ENCODE peak calls at places on chromosome 10, in eight cellular contexts. R, I, O, Z, Q, V, A and K are unnamed samples. For H3K36me3, the result is how much of the 10 kb centered on the place peaks cover.

GRCh38 chr10:29595146-29595545 is 39.6 kb downstream of the SVIL start:
- DNase-seq in R (no peak), I (no peak), O (no peak), Z (no peak), Q (no peak), V (no peak), A (no peak), K (no peak)

GRCh38 chr10:70584941-70585544 is 17.5 kb downstream of the PRF1 start:
- DNase-seq in R (no peak), I (no peak), O (no peak), Z (peak), Q (no peak), V (no peak), A (no peak), K (peak)

GRCh38 chr10:124640538-124641231 is 103.5 kb downstream of the FAM53B start:
- DNase-seq in R (peak), I (no peak), O (no peak), Z (no peak), Q (no peak), V (no peak), A (no peak), K (no peak)

GRCh38 chr10:63042256-63042655 is 90.9 kb upstream of the NRBF2 start:
- DNase-seq in R (no peak), I (no peak), O (no peak), Z (no peak), Q (no peak), V (no peak), A (no peak), K (no peak)

GRCh38 chr10:70729763-70730357 is 55.3 kb downstream of the TBATA start:
- DNase-seq in R (peak), I (no peak), O (no peak), Z (no peak), Q (no peak), V (no peak), A (no peak), K (no peak)

GRCh38 chr10:62373995-62374861 is at the start of gene ZNF365:
- DNase-seq in R (no peak), I (no peak), O (peak), Z (peak), Q (peak), V (peak), A (no peak), K (peak)

GRCh38 chr10:131141645-131142445 is 169.7 kb downstream of the TCERG1L start:
- DNase-seq in R (no peak), I (no peak), O (peak), Z (no peak), Q (no peak), V (no peak), A (no peak), K (no peak)

GRCh38 chr10:49700997-49701396 is 21.5 kb downstream of the C10orf53 start:
- DNase-seq in R (no peak), I (no peak), O (no peak), Z (no peak), Q (no peak), V (peak), A (no peak), K (no peak)

DNA sequence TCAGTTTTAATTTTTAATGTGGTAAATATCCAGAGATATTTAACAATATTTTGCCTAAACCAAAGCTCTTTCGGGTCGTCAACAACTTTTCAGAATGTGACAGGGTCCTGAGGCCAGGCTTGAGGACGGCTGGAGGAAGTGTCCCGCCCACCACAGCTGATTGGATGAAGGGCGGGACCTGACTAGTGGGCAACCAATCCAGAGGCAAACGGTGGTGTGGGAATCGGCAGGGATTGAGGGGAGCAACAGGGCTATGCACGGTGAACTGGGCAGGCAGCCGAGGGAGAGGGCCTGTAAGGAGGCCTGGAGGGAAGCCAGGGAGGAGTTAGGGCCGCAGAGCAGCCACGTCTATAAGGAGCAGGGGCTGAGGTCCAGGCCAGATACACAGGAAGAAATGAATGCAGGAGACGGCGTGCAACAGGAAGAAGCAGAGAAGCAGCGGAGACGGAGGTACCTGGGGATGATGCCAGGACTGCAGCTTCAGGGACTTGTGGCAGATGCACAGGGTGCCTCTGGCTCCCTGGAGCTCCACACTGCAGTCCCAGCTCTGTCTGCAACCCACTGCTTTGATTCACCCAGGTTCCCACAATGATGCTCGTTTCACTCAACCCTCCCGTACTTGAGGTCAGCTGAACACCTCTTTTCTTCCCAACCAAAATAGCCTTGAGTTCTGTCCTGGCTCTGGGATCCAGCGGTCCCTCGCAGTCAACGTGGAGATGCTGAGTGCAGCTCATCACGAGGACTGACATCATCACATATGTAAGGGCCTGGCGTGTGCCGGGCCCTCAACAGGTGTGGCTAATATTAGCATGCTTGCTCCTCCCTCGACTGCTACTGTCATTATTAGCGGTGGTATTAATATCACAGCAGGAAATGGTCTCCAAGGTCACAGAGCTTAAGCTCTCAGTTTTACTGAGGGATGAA is 45.9 kb upstream of the ZMIZ1 start:
- DNase-seq in R (peak), I (no peak), O (no peak), Z (no peak), Q (peak), V (peak), A (peak), K (peak)
- H3K36me3 ChIP-seq in R (under half), I (under half), O (under half), Z (under half), Q (under half), V (under half), A (under half), K (under half)

DNA sequence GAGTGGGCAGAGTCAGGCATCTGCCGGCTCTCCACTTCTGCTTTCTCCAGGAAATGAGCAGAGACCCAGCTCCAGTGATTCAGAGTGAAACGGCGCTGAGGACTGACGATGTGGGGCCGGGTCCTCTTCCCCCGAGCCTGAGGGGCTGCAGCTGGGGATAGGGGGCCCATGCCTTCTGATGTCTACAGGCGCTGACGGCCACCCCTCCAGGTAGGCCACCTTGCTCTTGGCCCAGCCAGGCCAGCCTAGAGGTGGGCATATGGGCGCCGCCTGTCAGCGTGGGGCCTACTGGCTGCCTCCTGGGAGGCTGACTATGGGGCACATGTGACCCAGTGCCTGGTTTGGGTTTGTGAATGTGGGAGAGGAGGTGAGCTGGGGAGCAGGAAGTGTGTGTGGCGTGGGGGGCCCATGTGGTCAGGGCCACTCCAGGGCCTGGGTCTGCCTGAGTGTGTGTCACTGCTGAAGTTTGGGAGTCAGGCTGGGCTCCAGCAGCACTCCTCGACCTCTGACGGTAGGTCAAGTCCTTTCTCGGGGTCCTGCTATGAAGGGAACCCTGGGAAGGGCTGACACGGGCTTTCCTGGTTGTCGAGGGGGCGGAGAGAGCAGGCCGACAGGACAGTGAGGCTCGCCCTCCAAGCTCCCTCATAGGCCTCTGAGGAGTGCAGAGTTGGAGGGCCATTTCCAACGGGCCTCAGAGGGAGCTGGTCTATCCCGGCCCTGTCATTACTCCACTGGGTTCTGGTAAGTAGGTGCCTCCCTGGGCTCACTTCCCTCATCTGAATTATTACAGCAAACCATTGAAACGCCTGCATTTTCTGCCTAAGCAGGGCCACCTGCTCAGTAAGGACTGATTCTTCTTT is at the start of gene WDFY4:
- DNase-seq in R (no peak), I (no peak), O (no peak), Z (no peak), Q (no peak), V (no peak), A (no peak), K (no peak)
- H3K27ac ChIP-seq in R (no peak), I (no peak), O (no peak), Z (no peak), Q (peak), V (no peak), A (no peak), K (no peak)

GRCh38 chr10:101120520-101120883 is 10.6 kb upstream of the TLX1 start:
- DNase-seq in R (no peak), I (no peak), O (no peak), Z (no peak), Q (no peak), V (no peak), A (no peak), K (no peak)
- H3K36me3 ChIP-seq in R (under half), I (under half), O (under half), Z (under half), Q (under half), V (under half), A (under half), K (under half)

GRCh38 chr10:121526801-121527221 is 71.4 kb downstream of the FGFR2 start:
- DNase-seq in R (no peak), I (no peak), O (no peak), Z (no peak), Q (no peak), V (no peak), A (no peak), K (no peak)
- H3K27ac ChIP-seq in R (peak), I (peak), O (peak), Z (peak), Q (no peak), V (no peak), A (no peak), K (no peak)

GRCh38 chr10:125811251-125811650 is 11.8 kb downstream of the UROS start:
- DNase-seq in R (no peak), I (no peak), O (no peak), Z (no peak), Q (no peak), V (no peak), A (no peak), K (no peak)
- H3K36me3 ChIP-seq in R (under half), I (under half), O (under half), Z (under half), Q (half or more), V (under half), A (under half), K (under half)

DNA sequence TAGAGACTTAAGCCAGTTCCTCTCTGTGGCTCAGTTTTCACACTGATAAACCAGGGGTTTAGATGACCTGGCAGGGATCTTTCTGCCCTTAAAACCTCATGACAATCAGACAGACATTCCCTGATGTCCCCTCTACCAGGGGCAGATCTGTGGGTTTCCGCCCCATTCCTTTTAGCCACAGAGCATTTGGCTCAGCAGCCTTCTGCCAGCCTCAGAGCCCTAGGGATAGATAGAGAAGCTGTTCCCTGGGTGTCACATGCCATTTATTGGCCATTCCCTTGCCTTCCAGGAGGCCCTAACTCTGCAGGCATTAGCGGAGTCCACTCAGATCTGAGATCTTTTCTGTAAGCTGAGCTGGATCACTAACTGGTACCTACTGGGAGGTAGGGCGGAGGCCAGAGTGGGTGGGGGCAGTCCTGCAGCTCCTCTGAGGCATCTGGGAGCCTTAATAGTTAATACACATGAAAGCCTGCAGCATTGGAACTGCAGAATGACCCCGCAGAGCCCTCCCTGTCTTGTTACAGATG is 101.5 kb downstream of the ZMIZ1 start:
- DNase-seq in R (no peak), I (no peak), O (no peak), Z (no peak), Q (no peak), V (no peak), A (no peak), K (no peak)
- H3K27ac ChIP-seq in R (peak), I (no peak), O (no peak), Z (no peak), Q (peak), V (no peak), A (no peak), K (no peak)

DNA sequence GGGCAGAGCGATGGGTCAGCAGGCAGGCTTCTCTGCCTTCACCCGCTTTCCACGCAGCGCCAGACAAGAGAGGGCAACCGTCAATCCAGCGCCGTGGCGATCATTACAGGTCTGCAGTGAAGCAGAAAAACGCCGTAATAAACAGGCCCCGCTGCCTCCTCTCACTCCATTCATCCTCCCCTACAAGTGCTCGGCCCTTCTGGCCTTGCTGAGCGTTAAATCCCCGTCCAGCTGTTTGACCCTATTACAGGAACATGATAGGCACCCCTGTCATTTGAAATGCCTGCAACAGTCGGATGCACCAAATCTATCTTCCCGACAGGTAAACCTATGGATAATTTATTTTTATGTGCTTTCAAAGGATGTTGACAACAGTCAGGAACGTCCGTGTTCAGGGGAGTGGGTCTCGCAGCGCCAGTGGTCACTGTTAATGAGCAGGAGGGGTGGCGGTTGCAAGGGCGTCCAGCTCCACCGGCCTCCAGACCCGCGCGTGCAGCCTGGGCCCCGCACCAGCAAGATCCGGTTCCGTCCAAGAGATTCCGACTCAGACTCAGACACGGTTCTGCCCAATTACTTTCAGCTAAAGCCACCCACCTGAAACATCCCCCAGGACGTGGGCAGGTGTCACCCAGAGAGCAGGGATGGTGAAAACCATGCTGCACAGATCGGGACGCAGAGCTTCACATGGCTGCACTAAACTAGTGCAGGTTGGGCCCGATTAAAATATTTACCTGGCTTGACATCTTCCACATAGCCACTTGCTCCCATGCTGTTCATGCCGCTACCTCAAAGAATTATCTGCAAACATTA is 508.0 kb upstream of the MGMT start:
- DNase-seq in R (no peak), I (no peak), O (no peak), Z (no peak), Q (no peak), V (no peak), A (no peak), K (no peak)
- H3K36me3 ChIP-seq in R (under half), I (under half), O (under half), Z (under half), Q (under half), V (under half), A (under half), K (under half)

DNA sequence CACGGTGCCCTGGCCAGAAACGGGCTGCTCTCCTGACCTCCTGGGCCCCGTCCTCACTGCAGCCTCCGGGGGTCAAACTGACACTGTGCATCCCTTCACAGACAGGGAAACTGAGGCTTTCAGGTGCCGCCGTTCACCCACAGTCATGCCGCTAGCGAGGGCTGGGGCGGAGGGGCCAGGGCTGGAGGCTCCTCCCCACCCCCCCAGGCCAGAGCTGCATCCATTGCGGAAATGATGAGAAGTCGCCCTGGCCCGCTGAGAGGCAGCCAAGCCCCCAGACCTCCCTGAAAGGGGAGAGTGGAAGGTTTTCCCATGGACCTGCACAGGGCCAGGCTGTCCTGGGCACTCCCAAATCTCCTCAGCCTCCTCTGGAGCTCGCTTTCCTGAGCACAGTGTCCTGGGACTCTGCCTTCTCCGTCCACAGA is 16.5 kb upstream of the INPP5A start:
- DNase-seq in R (no peak), I (no peak), O (peak), Z (no peak), Q (peak), V (no peak), A (peak), K (no peak)
- H3K27ac ChIP-seq in R (peak), I (peak), O (peak), Z (peak), Q (peak), V (no peak), A (peak), K (no peak)

GRCh38 chr10:133362846-133363245 is 5.0 kb upstream of the FUOM start:
- DNase-seq in R (no peak), I (no peak), O (no peak), Z (no peak), Q (no peak), V (no peak), A (no peak), K (no peak)
- H3K36me3 ChIP-seq in R (under half), I (under half), O (under half), Z (under half), Q (half or more), V (under half), A (under half), K (under half)